ENCODE peak calls at places on chromosomes 12 and 14, in eight cellular contexts. T, U, I, W, R, Y, M and X are unnamed samples. For H3K4me1 and H3K9me3, the result is how much of the 10 kb centered on the place peaks cover.

GRCh38 chr12:1630081-1630826 is 1.2 kb downstream of the WNT5B start:
- DNase-seq in T (peak), U (no peak), I (peak), W (peak), R (no peak), Y (peak), M (peak), X (peak)

GRCh38 chr12:57895337-57896138 is 45.8 kb upstream of the ATP23 start:
- DNase-seq in T (no peak), U (no peak), I (no peak), W (no peak), R (no peak), Y (no peak), M (no peak), X (no peak)

GRCh38 chr12:69272511-69272910 is 33.1 kb downstream of the CPSF6 start:
- DNase-seq in T (no peak), U (no peak), I (no peak), W (no peak), R (no peak), Y (no peak), M (no peak), X (no peak)

GRCh38 chr14:104843442-104844305 is 21.4 kb upstream of the CEP170B start:
- DNase-seq in T (peak), U (no peak), I (peak), W (no peak), R (no peak), Y (no peak), M (no peak), X (peak)

GRCh38 chr12:83161451-83161850 is 474.7 kb downstream of the TMTC2 start:
- DNase-seq in T (no peak), U (no peak), I (no peak), W (no peak), R (no peak), Y (no peak), M (no peak), X (no peak)

GRCh38 chr12:9957834-9958233 is 13.4 kb upstream of the CLEC12A start:
- DNase-seq in T (no peak), U (no peak), I (no peak), W (no peak), R (no peak), Y (no peak), M (no peak), X (no peak)

GRCh38 chr14:91980157-91980556 is 32.7 kb upstream of the FBLN5 start:
- DNase-seq in T (no peak), U (no peak), I (no peak), W (no peak), R (peak), Y (no peak), M (no peak), X (no peak)

GRCh38 chr14:55233591-55233990 is 37.6 kb upstream of the FBXO34 start:
- DNase-seq in T (no peak), U (no peak), I (no peak), W (no peak), R (no peak), Y (no peak), M (no peak), X (no peak)

GRCh38 chr14:104536942-104537612 is 42.5 kb upstream of the C14orf180 start:
- DNase-seq in T (peak), U (no peak), I (no peak), W (no peak), R (no peak), Y (no peak), M (no peak), X (no peak)

GRCh38 chr14:90682615-90683014 is 133.6 kb downstream of the TTC7B start:
- DNase-seq in T (no peak), U (no peak), I (no peak), W (no peak), R (no peak), Y (no peak), M (no peak), X (no peak)

GRCh38 chr12:32110417-32110816 is 3.8 kb downstream of the BICD1 start:
- DNase-seq in T (no peak), U (no peak), I (no peak), W (no peak), R (no peak), Y (no peak), M (no peak), X (no peak)

GRCh38 chr14:59829941-59830734 is 40.4 kb downstream of the RTN1 start:
- DNase-seq in T (no peak), U (no peak), I (no peak), W (no peak), R (no peak), Y (no peak), M (no peak), X (no peak)

GRCh38 chr12:66708704-66709443 is 30.0 kb upstream of the GRIP1 start:
- DNase-seq in T (no peak), U (no peak), I (no peak), W (no peak), R (no peak), Y (no peak), M (no peak), X (no peak)
- TF ChIP-seq CTCF in T (no peak), U (peak), I (no peak), W (peak), R (no peak), Y (peak), M (no peak), X (peak)

GRCh38 chr12:94269316-94269999 is 121.1 kb downstream of the PLXNC1 start:
- DNase-seq in T (no peak), U (no peak), I (no peak), W (no peak), R (no peak), Y (no peak), M (no peak), X (no peak)
- H3K4me1 ChIP-seq in T (under half), U (under half), I (under half), W (under half), R (half or more), Y (under half), M (under half), X (under half)

GRCh38 chr12:34295366-34296142 is 273.3 kb downstream of the ALG10 start:
- DNase-seq in T (peak), U (no peak), I (no peak), W (no peak), R (no peak), Y (no peak), M (peak), X (no peak)
- H3K9me3 ChIP-seq in T (under half), U (under half), I (half or more), W (under half), R (under half), Y (under half), M (under half), X (under half)

GRCh38 chr12:124569375-124570148 is 2.1 kb upstream of the NCOR2 start:
- DNase-seq in T (no peak), U (no peak), I (no peak), W (no peak), R (no peak), Y (no peak), M (no peak), X (no peak)

GRCh38 chr12:124566181-124567034 is 1.0 kb downstream of the NCOR2 start:
- DNase-seq in T (peak), U (peak), I (peak), W (peak), R (no peak), Y (peak), M (peak), X (peak)

GRCh38 chr12:124568431-124569374 is 1.3 kb upstream of the NCOR2 start:
- DNase-seq in T (peak), U (no peak), I (peak), W (peak), R (peak), Y (peak), M (peak), X (peak)

GRCh38 chr12:124567035-124567672 is at the start of gene NCOR2:
- DNase-seq in T (no peak), U (no peak), I (peak), W (no peak), R (no peak), Y (no peak), M (peak), X (peak)

DNA sequence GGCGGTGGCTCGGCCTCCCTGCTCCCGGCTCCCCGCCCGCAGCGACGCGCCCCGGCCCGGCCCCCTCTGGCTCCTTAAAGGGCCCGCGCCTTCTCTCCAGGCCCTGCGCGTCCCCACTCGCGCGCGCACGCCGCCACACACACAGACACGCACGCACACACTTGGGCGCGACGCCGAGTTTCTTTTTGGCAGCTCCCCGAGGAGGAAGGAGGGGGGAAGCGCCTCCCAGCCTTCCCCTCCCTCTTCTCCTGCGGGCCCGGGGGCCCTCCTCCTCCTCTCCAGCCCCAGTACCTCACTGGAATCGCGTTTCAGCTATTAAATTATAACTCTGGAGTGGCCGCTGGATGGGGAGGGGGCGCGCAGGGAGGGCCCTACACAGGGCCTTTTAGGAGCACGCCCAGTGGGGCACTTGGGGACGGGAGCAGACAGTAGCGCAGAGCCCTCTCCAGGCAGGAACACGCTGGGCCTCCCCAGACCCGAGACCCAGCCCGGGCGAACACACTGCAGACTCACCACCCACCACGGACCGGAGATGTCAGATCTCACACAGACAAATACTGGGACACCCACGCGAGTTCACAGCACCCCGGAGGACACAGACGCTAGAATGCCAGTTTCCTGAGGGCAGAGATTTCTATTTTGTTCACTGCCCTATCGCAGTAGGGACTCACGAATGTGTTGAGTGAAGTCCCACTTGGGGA is 411 bp upstream of the NCOR2 start:
- DNase-seq in T (peak), U (peak), I (peak), W (peak), R (no peak), Y (peak), M (peak), X (peak)
- TF ChIP-seq CTCF in T (no peak), U (no peak), I (no peak), W (no peak), R (peak), Y (peak), M (no peak), X (no peak)

GRCh38 chr14:50823763-50824636 is 7.0 kb downstream of the NIN start:
- DNase-seq in T (no peak), U (no peak), I (no peak), W (no peak), R (peak), Y (no peak), M (no peak), X (no peak)

GRCh38 chr14:50822501-50823042 is 8.4 kb downstream of the NIN start:
- DNase-seq in T (no peak), U (no peak), I (no peak), W (no peak), R (peak), Y (no peak), M (peak), X (no peak)

GRCh38 chr14:50821471-50822464 is 9.2 kb downstream of the NIN start:
- DNase-seq in T (no peak), U (no peak), I (no peak), W (no peak), R (peak), Y (no peak), M (no peak), X (no peak)

GRCh38 chr14:50823051-50823762 is 7.8 kb downstream of the NIN start:
- DNase-seq in T (no peak), U (no peak), I (no peak), W (no peak), R (peak), Y (no peak), M (peak), X (no peak)

GRCh38 chr14:50825307-50825706 is 5.7 kb downstream of the NIN start:
- DNase-seq in T (no peak), U (no peak), I (no peak), W (no peak), R (no peak), Y (no peak), M (no peak), X (no peak)
- H3K4me1 ChIP-seq in T (under half), U (under half), I (under half), W (under half), R (under half), Y (under half), M (half or more), X (under half)